ENCODE peak calls at places on chromosomes 6 and 20, in ten cellular contexts. One of them, this sample, is unnamed.

GRCh38 chr6:35725721-35726438 is 11.0 kb upstream of the ARMC12 start:
- DNase-seq in T-helper 9 cell: no peak
- DNase-seq in activated T-cell treated with anti-CD3 and anti-CD28 coated beads, Interleukin-2, amount 50 U/mL, for 1 hour: peak; percentile 55
- DNase-seq in glutamatergic neuron: no peak
- DNase-seq in stimulated activated CD8-positive, alpha-beta memory T cell treated with anti-CD3 and anti-CD28 coated beads, Interleukin-15, amount 100 ng/mL, for 1 hour: no peak
- DNase-seq in AG10803: no peak
- DNase-seq in naive thymus-derived CD8-positive, alpha-beta T cell: no peak
- DNase-seq in natural killer cell: no peak
- DNase-seq in HFF-Myc: no peak
- DNase-seq in brain microvascular endothelial cell: peak; percentile 39
- DNase-seq in this sample: peak; percentile 96

GRCh38 chr6:26421259-26422144 is 18.8 kb upstream of the BTN3A3 start:
- DNase-seq in T-helper 9 cell: peak; percentile 28
- DNase-seq in activated T-cell treated with anti-CD3 and anti-CD28 coated beads, Interleukin-2, amount 50 U/mL, for 1 hour: peak; percentile 50
- DNase-seq in glutamatergic neuron: peak; percentile 40
- DNase-seq in stimulated activated CD8-positive, alpha-beta memory T cell treated with anti-CD3 and anti-CD28 coated beads, Interleukin-15, amount 100 ng/mL, for 1 hour: no peak
- DNase-seq in AG10803: peak; percentile 88
- DNase-seq in naive thymus-derived CD8-positive, alpha-beta T cell: peak; percentile 57
- DNase-seq in natural killer cell: peak; percentile 33
- DNase-seq in HFF-Myc: peak; percentile 86
- DNase-seq in brain microvascular endothelial cell: peak; percentile 94
- DNase-seq in this sample: no peak

GRCh38 chr6:126804255-126805064 is 314.0 kb upstream of the RSPO3 start:
- DNase-seq in T-helper 9 cell: no peak
- DNase-seq in activated T-cell treated with anti-CD3 and anti-CD28 coated beads, Interleukin-2, amount 50 U/mL, for 1 hour: no peak
- DNase-seq in glutamatergic neuron: no peak
- DNase-seq in stimulated activated CD8-positive, alpha-beta memory T cell treated with anti-CD3 and anti-CD28 coated beads, Interleukin-15, amount 100 ng/mL, for 1 hour: no peak
- DNase-seq in AG10803: peak; percentile 60
- DNase-seq in naive thymus-derived CD8-positive, alpha-beta T cell: no peak
- DNase-seq in natural killer cell: no peak
- DNase-seq in HFF-Myc: peak; percentile 33
- DNase-seq in brain microvascular endothelial cell: peak; percentile 67
- DNase-seq in this sample: no peak

GRCh38 chr6:79269877-79270276 is 35.4 kb upstream of the HMGN3 start:
- DNase-seq in T-helper 9 cell: no peak
- DNase-seq in activated T-cell treated with anti-CD3 and anti-CD28 coated beads, Interleukin-2, amount 50 U/mL, for 1 hour: no peak
- DNase-seq in glutamatergic neuron: no peak
- DNase-seq in stimulated activated CD8-positive, alpha-beta memory T cell treated with anti-CD3 and anti-CD28 coated beads, Interleukin-15, amount 100 ng/mL, for 1 hour: no peak
- DNase-seq in AG10803: peak; percentile 83
- DNase-seq in naive thymus-derived CD8-positive, alpha-beta T cell: no peak
- DNase-seq in natural killer cell: no peak
- DNase-seq in HFF-Myc: peak; percentile 12
- DNase-seq in brain microvascular endothelial cell: peak; percentile 98
- DNase-seq in this sample: no peak

GRCh38 chr6:24680582-24680981 is 13.7 kb downstream of the ACOT13 start:
- DNase-seq in T-helper 9 cell: no peak
- DNase-seq in activated T-cell treated with anti-CD3 and anti-CD28 coated beads, Interleukin-2, amount 50 U/mL, for 1 hour: no peak
- DNase-seq in glutamatergic neuron: no peak
- DNase-seq in stimulated activated CD8-positive, alpha-beta memory T cell treated with anti-CD3 and anti-CD28 coated beads, Interleukin-15, amount 100 ng/mL, for 1 hour: no peak
- DNase-seq in AG10803: no peak
- DNase-seq in naive thymus-derived CD8-positive, alpha-beta T cell: no peak
- DNase-seq in natural killer cell: no peak
- DNase-seq in HFF-Myc: no peak
- DNase-seq in brain microvascular endothelial cell: no peak
- DNase-seq in this sample: no peak

GRCh38 chr6:149454405-149454848 is 30.4 kb downstream of the ZC3H12D start:
- DNase-seq in T-helper 9 cell: no peak
- DNase-seq in activated T-cell treated with anti-CD3 and anti-CD28 coated beads, Interleukin-2, amount 50 U/mL, for 1 hour: peak; percentile 18
- DNase-seq in glutamatergic neuron: no peak
- DNase-seq in stimulated activated CD8-positive, alpha-beta memory T cell treated with anti-CD3 and anti-CD28 coated beads, Interleukin-15, amount 100 ng/mL, for 1 hour: no peak
- DNase-seq in AG10803: peak; percentile 95
- DNase-seq in naive thymus-derived CD8-positive, alpha-beta T cell: no peak
- DNase-seq in natural killer cell: no peak
- DNase-seq in HFF-Myc: peak; percentile 70
- DNase-seq in brain microvascular endothelial cell: peak; percentile 66
- DNase-seq in this sample: peak; percentile 93

GRCh38 chr6:76790881-76791280 is 672.4 kb downstream of the HTR1B start:
- DNase-seq in T-helper 9 cell: no peak
- DNase-seq in activated T-cell treated with anti-CD3 and anti-CD28 coated beads, Interleukin-2, amount 50 U/mL, for 1 hour: no peak
- DNase-seq in glutamatergic neuron: no peak
- DNase-seq in stimulated activated CD8-positive, alpha-beta memory T cell treated with anti-CD3 and anti-CD28 coated beads, Interleukin-15, amount 100 ng/mL, for 1 hour: no peak
- DNase-seq in AG10803: peak; percentile 16
- DNase-seq in naive thymus-derived CD8-positive, alpha-beta T cell: no peak
- DNase-seq in natural killer cell: no peak
- DNase-seq in HFF-Myc: no peak
- DNase-seq in brain microvascular endothelial cell: no peak
- DNase-seq in this sample: no peak

GRCh38 chr20:7760261-7761048 is 179.8 kb downstream of the HAO1 start:
- DNase-seq in T-helper 9 cell: no peak
- DNase-seq in activated T-cell treated with anti-CD3 and anti-CD28 coated beads, Interleukin-2, amount 50 U/mL, for 1 hour: no peak
- DNase-seq in glutamatergic neuron: no peak
- DNase-seq in stimulated activated CD8-positive, alpha-beta memory T cell treated with anti-CD3 and anti-CD28 coated beads, Interleukin-15, amount 100 ng/mL, for 1 hour: no peak
- DNase-seq in AG10803: peak; percentile 41
- DNase-seq in naive thymus-derived CD8-positive, alpha-beta T cell: no peak
- DNase-seq in natural killer cell: no peak
- DNase-seq in HFF-Myc: no peak
- DNase-seq in brain microvascular endothelial cell: no peak
- DNase-seq in this sample: no peak

GRCh38 chr6:24766685-24767462 is 7.9 kb upstream of the GMNN start:
- DNase-seq in T-helper 9 cell: no peak
- DNase-seq in activated T-cell treated with anti-CD3 and anti-CD28 coated beads, Interleukin-2, amount 50 U/mL, for 1 hour: no peak
- DNase-seq in glutamatergic neuron: no peak
- DNase-seq in stimulated activated CD8-positive, alpha-beta memory T cell treated with anti-CD3 and anti-CD28 coated beads, Interleukin-15, amount 100 ng/mL, for 1 hour: no peak
- DNase-seq in AG10803: peak; percentile 54
- DNase-seq in naive thymus-derived CD8-positive, alpha-beta T cell: no peak
- DNase-seq in natural killer cell: no peak
- DNase-seq in HFF-Myc: peak; percentile 20
- DNase-seq in brain microvascular endothelial cell: no peak
- DNase-seq in this sample: no peak

GRCh38 chr6:165092881-165093595 is 216.4 kb downstream of the C6orf118 start:
- DNase-seq in T-helper 9 cell: no peak
- DNase-seq in activated T-cell treated with anti-CD3 and anti-CD28 coated beads, Interleukin-2, amount 50 U/mL, for 1 hour: no peak
- DNase-seq in glutamatergic neuron: no peak
- DNase-seq in stimulated activated CD8-positive, alpha-beta memory T cell treated with anti-CD3 and anti-CD28 coated beads, Interleukin-15, amount 100 ng/mL, for 1 hour: no peak
- DNase-seq in AG10803: peak; percentile 23
- DNase-seq in naive thymus-derived CD8-positive, alpha-beta T cell: no peak
- DNase-seq in natural killer cell: no peak
- DNase-seq in HFF-Myc: no peak
- DNase-seq in brain microvascular endothelial cell: no peak
- DNase-seq in this sample: no peak

GRCh38 chr6:125414507-125414906 is 112.7 kb upstream of the HDDC2 start:
- DNase-seq in T-helper 9 cell: no peak
- DNase-seq in activated T-cell treated with anti-CD3 and anti-CD28 coated beads, Interleukin-2, amount 50 U/mL, for 1 hour: no peak
- DNase-seq in glutamatergic neuron: no peak
- DNase-seq in stimulated activated CD8-positive, alpha-beta memory T cell treated with anti-CD3 and anti-CD28 coated beads, Interleukin-15, amount 100 ng/mL, for 1 hour: no peak
- DNase-seq in AG10803: no peak
- DNase-seq in naive thymus-derived CD8-positive, alpha-beta T cell: no peak
- DNase-seq in natural killer cell: no peak
- DNase-seq in HFF-Myc: no peak
- DNase-seq in brain microvascular endothelial cell: no peak
- DNase-seq in this sample: no peak

GRCh38 chr20:35200255-35200654 is 26.2 kb upstream of the MMP24 start:
- DNase-seq in T-helper 9 cell: no peak
- DNase-seq in activated T-cell treated with anti-CD3 and anti-CD28 coated beads, Interleukin-2, amount 50 U/mL, for 1 hour: no peak
- DNase-seq in glutamatergic neuron: no peak
- DNase-seq in stimulated activated CD8-positive, alpha-beta memory T cell treated with anti-CD3 and anti-CD28 coated beads, Interleukin-15, amount 100 ng/mL, for 1 hour: no peak
- DNase-seq in AG10803: peak; percentile 69
- DNase-seq in naive thymus-derived CD8-positive, alpha-beta T cell: no peak
- DNase-seq in natural killer cell: no peak
- DNase-seq in HFF-Myc: no peak
- DNase-seq in brain microvascular endothelial cell: peak; percentile 46
- DNase-seq in this sample: no peak

GRCh38 chr20:61841551-61841950 is 224.1 kb downstream of the TAF4 start:
- DNase-seq in T-helper 9 cell: no peak
- DNase-seq in activated T-cell treated with anti-CD3 and anti-CD28 coated beads, Interleukin-2, amount 50 U/mL, for 1 hour: no peak
- DNase-seq in glutamatergic neuron: no peak
- DNase-seq in stimulated activated CD8-positive, alpha-beta memory T cell treated with anti-CD3 and anti-CD28 coated beads, Interleukin-15, amount 100 ng/mL, for 1 hour: no peak
- DNase-seq in AG10803: no peak
- DNase-seq in naive thymus-derived CD8-positive, alpha-beta T cell: no peak
- DNase-seq in natural killer cell: no peak
- DNase-seq in HFF-Myc: no peak
- DNase-seq in brain microvascular endothelial cell: no peak
- DNase-seq in this sample: no peak

GRCh38 chr6:76876922-76877553 is 586.3 kb downstream of the HTR1B start:
- DNase-seq in T-helper 9 cell: no peak
- DNase-seq in activated T-cell treated with anti-CD3 and anti-CD28 coated beads, Interleukin-2, amount 50 U/mL, for 1 hour: no peak
- DNase-seq in glutamatergic neuron: peak; percentile 69
- DNase-seq in stimulated activated CD8-positive, alpha-beta memory T cell treated with anti-CD3 and anti-CD28 coated beads, Interleukin-15, amount 100 ng/mL, for 1 hour: no peak
- DNase-seq in AG10803: no peak
- DNase-seq in naive thymus-derived CD8-positive, alpha-beta T cell: no peak
- DNase-seq in natural killer cell: no peak
- DNase-seq in HFF-Myc: no peak
- DNase-seq in brain microvascular endothelial cell: peak; percentile 75
- DNase-seq in this sample: no peak

GRCh38 chr6:37239511-37239910 is 18.1 kb upstream of the TBC1D22B start:
- DNase-seq in T-helper 9 cell: no peak
- DNase-seq in activated T-cell treated with anti-CD3 and anti-CD28 coated beads, Interleukin-2, amount 50 U/mL, for 1 hour: no peak
- DNase-seq in glutamatergic neuron: no peak
- DNase-seq in stimulated activated CD8-positive, alpha-beta memory T cell treated with anti-CD3 and anti-CD28 coated beads, Interleukin-15, amount 100 ng/mL, for 1 hour: no peak
- DNase-seq in AG10803: peak; percentile 72
- DNase-seq in naive thymus-derived CD8-positive, alpha-beta T cell: no peak
- DNase-seq in natural killer cell: no peak
- DNase-seq in HFF-Myc: no peak
- DNase-seq in brain microvascular endothelial cell: no peak
- DNase-seq in this sample: no peak

GRCh38 chr6:155247618-155248017 is 16.2 kb upstream of the CLDN20 start:
- DNase-seq in T-helper 9 cell: no peak
- DNase-seq in activated T-cell treated with anti-CD3 and anti-CD28 coated beads, Interleukin-2, amount 50 U/mL, for 1 hour: no peak
- DNase-seq in glutamatergic neuron: no peak
- DNase-seq in stimulated activated CD8-positive, alpha-beta memory T cell treated with anti-CD3 and anti-CD28 coated beads, Interleukin-15, amount 100 ng/mL, for 1 hour: no peak
- DNase-seq in AG10803: peak; percentile 77
- DNase-seq in naive thymus-derived CD8-positive, alpha-beta T cell: no peak
- DNase-seq in natural killer cell: no peak
- DNase-seq in HFF-Myc: no peak
- DNase-seq in brain microvascular endothelial cell: peak; percentile 91
- DNase-seq in this sample: no peak

GRCh38 chr6:34246563-34247391 is 2.0 kb downstream of the SMIM29 start:
- DNase-seq in T-helper 9 cell: no peak
- DNase-seq in activated T-cell treated with anti-CD3 and anti-CD28 coated beads, Interleukin-2, amount 50 U/mL, for 1 hour: peak; percentile 65
- DNase-seq in glutamatergic neuron: peak; percentile 67
- DNase-seq in stimulated activated CD8-positive, alpha-beta memory T cell treated with anti-CD3 and anti-CD28 coated beads, Interleukin-15, amount 100 ng/mL, for 1 hour: no peak
- DNase-seq in AG10803: no peak
- DNase-seq in naive thymus-derived CD8-positive, alpha-beta T cell: peak; percentile 37
- DNase-seq in natural killer cell: no peak
- DNase-seq in HFF-Myc: no peak
- DNase-seq in brain microvascular endothelial cell: peak; percentile 28
- DNase-seq in this sample: no peak

GRCh38 chr20:5433352-5433751 is 116.6 kb upstream of the PROKR2 start:
- DNase-seq in T-helper 9 cell: no peak
- DNase-seq in activated T-cell treated with anti-CD3 and anti-CD28 coated beads, Interleukin-2, amount 50 U/mL, for 1 hour: no peak
- DNase-seq in glutamatergic neuron: no peak
- DNase-seq in stimulated activated CD8-positive, alpha-beta memory T cell treated with anti-CD3 and anti-CD28 coated beads, Interleukin-15, amount 100 ng/mL, for 1 hour: no peak
- DNase-seq in AG10803: no peak
- DNase-seq in naive thymus-derived CD8-positive, alpha-beta T cell: no peak
- DNase-seq in natural killer cell: no peak
- DNase-seq in HFF-Myc: no peak
- DNase-seq in brain microvascular endothelial cell: no peak
- DNase-seq in this sample: no peak

GRCh38 chr6:168180548-168181011 is 101.6 kb upstream of the FRMD1 start:
- DNase-seq in T-helper 9 cell: no peak
- DNase-seq in activated T-cell treated with anti-CD3 and anti-CD28 coated beads, Interleukin-2, amount 50 U/mL, for 1 hour: no peak
- DNase-seq in glutamatergic neuron: no peak
- DNase-seq in stimulated activated CD8-positive, alpha-beta memory T cell treated with anti-CD3 and anti-CD28 coated beads, Interleukin-15, amount 100 ng/mL, for 1 hour: no peak
- DNase-seq in AG10803: no peak
- DNase-seq in naive thymus-derived CD8-positive, alpha-beta T cell: no peak
- DNase-seq in natural killer cell: no peak
- DNase-seq in HFF-Myc: no peak
- DNase-seq in brain microvascular endothelial cell: no peak
- DNase-seq in this sample: peak; percentile 62

GRCh38 chr6:7071405-7071804 is 36.4 kb upstream of the RREB1 start:
- DNase-seq in T-helper 9 cell: no peak
- DNase-seq in activated T-cell treated with anti-CD3 and anti-CD28 coated beads, Interleukin-2, amount 50 U/mL, for 1 hour: no peak
- DNase-seq in glutamatergic neuron: no peak
- DNase-seq in stimulated activated CD8-positive, alpha-beta memory T cell treated with anti-CD3 and anti-CD28 coated beads, Interleukin-15, amount 100 ng/mL, for 1 hour: no peak
- DNase-seq in AG10803: no peak
- DNase-seq in naive thymus-derived CD8-positive, alpha-beta T cell: no peak
- DNase-seq in natural killer cell: no peak
- DNase-seq in HFF-Myc: no peak
- DNase-seq in brain microvascular endothelial cell: no peak
- DNase-seq in this sample: no peak